ENCODE peak calls at places on chromosome 7, in six cellular contexts. L, M, U, V, K and Y are unnamed samples.
A peak's percentile ranks its signal among the peaks of the same experiment; 100 is the strongest.

GRCh38 chr7:79199961-79200360 is 253.5 kb downstream of the MAGI2 start:
- DNase-seq in L (no peak), M (no peak), U (peak; percentile 27), V (peak; percentile 13), K (no peak), Y (peak; percentile 23)

GRCh38 chr7:140656548-140657515 is 15.9 kb upstream of the ADCK2 start:
- DNase-seq in L (peak; percentile 61), M (no peak), U (peak; percentile 74), V (peak; percentile 49), K (no peak), Y (peak; percentile 51)

GRCh38 chr7:121604627-121605296 is 208.7 kb upstream of the FAM3C start:
- DNase-seq in L (peak; percentile 14), M (no peak), U (no peak), V (peak; percentile 47), K (no peak), Y (peak; percentile 5)

GRCh38 chr7:27151945-27152815 is at the start of gene HOXA3:
- DNase-seq in L (peak; percentile 54), M (no peak), U (peak; percentile 72), V (no peak), K (no peak), Y (peak; percentile 85)

GRCh38 chr7:99473315-99473596 is 566 bp downstream of the ZNF789 start:
- DNase-seq in L (no peak), M (peak; percentile 54), U (peak; percentile 68), V (peak; percentile 52), K (no peak), Y (peak; percentile 70)

GRCh38 chr7:132066776-132067175 is 509.5 kb downstream of the PLXNA4 start:
- DNase-seq in L (no peak), M (no peak), U (no peak), V (no peak), K (no peak), Y (peak; percentile 35)

GRCh38 chr7:87627634-87627994 is 584 bp upstream of the RUNDC3B start:
- DNase-seq in L (peak; percentile 64), M (no peak), U (no peak), V (no peak), K (peak; percentile 3), Y (no peak)

GRCh38 chr7:140403878-140404564 is at the start of gene RAB19:
- DNase-seq in L (peak; percentile 13), M (peak; percentile 43), U (peak; percentile 53), V (no peak), K (no peak), Y (no peak)

GRCh38 chr7:122528879-122529481 is 169.9 kb downstream of the RNF133 start:
- DNase-seq in L (no peak), M (peak; percentile 73), U (peak; percentile 50), V (peak; percentile 30), K (no peak), Y (peak; percentile 52)

GRCh38 chr7:30912986-30913671 is 1.5 kb downstream of the AQP1 start:
- DNase-seq in L (no peak), M (no peak), U (no peak), V (no peak), K (no peak), Y (no peak)

GRCh38 chr7:107865956-107866775 is 24.8 kb upstream of the DLD start:
- DNase-seq in L (no peak), M (no peak), U (peak; percentile 81), V (peak; percentile 51), K (no peak), Y (peak; percentile 57)

GRCh38 chr7:85021090-85021704 is 165.7 kb downstream of the SEMA3D start:
- DNase-seq in L (no peak), M (peak; percentile 19), U (peak; percentile 42), V (no peak), K (no peak), Y (peak; percentile 45)

GRCh38 chr7:38542156-38542555 is 89.0 kb downstream of the AMPH start:
- DNase-seq in L (no peak), M (no peak), U (no peak), V (peak; percentile 38), K (no peak), Y (no peak)

GRCh38 chr7:112665709-112666108 is 124.5 kb downstream of the TMEM168 start:
- DNase-seq in L (no peak), M (peak; percentile 61), U (no peak), V (no peak), K (no peak), Y (peak; percentile 15)